ENCODE peak calls at places on chromosomes 13 and 19, in four cellular contexts. D is GM12878, A is HepG2, L is HCT116. G is an unnamed sample.

GRCh38 chr19:33446156-33446917 is 72.8 kb downstream of the CEBPG start:
- DNase-seq in D (no peak), L (no peak), A (no peak), G (no peak)

GRCh38 chr13:111917901-111918300 is 149.0 kb upstream of the SOX1 start:
- DNase-seq in D (no peak), L (no peak), A (no peak), G (no peak)

GRCh38 chr19:11247391-11247790 is 8.0 kb downstream of the ANGPTL8 start:
- DNase-seq in L (no peak), A (no peak), D (no peak), G (no peak)

GRCh38 chr13:94462670-94463069 is 16.8 kb downstream of the DCT start:
- DNase-seq in A (no peak), D (no peak), L (no peak), G (no peak)

GRCh38 chr13:112748947-112749346 is 59.1 kb downstream of the ATP11A start:
- DNase-seq in L (no peak), D (no peak), A (no peak), G (no peak)

GRCh38 chr19:40684280-40684679 is 6.2 kb downstream of the NUMBL start:
- DNase-seq in D (no peak), L (no peak), A (no peak), G (no peak)

GRCh38 chr19:43433689-43434088 is 19.0 kb downstream of the TEX101 start:
- DNase-seq in A (no peak), D (no peak), L (no peak), G (no peak)

GRCh38 chr19:33464733-33465115 is 56.9 kb downstream of the PEPD start:
- DNase-seq in A (no peak), D (no peak), L (no peak), G (no peak)

GRCh38 chr19:2083174-2083854 is 12.8 kb downstream of the MOB3A start:
- DNase-seq in L (no peak), A (no peak), D (no peak), G (no peak)

GRCh38 chr19:41801682-41802317 is 5.4 kb downstream of the CEACAM3 start:
- DNase-seq in L (no peak), D (no peak), A (no peak), G (no peak)

GRCh38 chr19:3125900-3126524 is 9.8 kb upstream of the GNA15 start:
- DNase-seq in L (peak; percentile 60), A (peak; percentile 43), D (no peak), G (peak; percentile 87)

GRCh38 chr13:109271555-109271954 is 514.8 kb downstream of the IRS2 start:
- DNase-seq in D (no peak), L (no peak), A (no peak), G (no peak)

GRCh38 chr19:34067861-34068271 is 104.4 kb upstream of the LSM14A start:
- DNase-seq in D (no peak), A (no peak), L (peak; percentile 54), G (no peak)

GRCh38 chr19:57088125-57088524 is 31.7 kb upstream of the USP29 start:
- DNase-seq in A (no peak), D (no peak), L (no peak), G (no peak)

GRCh38 chr13:42649761-42650289 is 75.9 kb downstream of the TNFSF11 start:
- DNase-seq in D (no peak), L (no peak), A (no peak), G (no peak)

GRCh38 chr13:100491164-100491847 is 97.3 kb downstream of the GGACT start:
- DNase-seq in L (no peak), A (no peak), D (no peak), G (no peak)

GRCh38 chr13:32022292-32022691 is 9.3 kb upstream of the FRY start:
- DNase-seq in A (no peak), L (no peak), D (no peak), G (no peak)

GRCh38 chr13:21326155-21327030 is 132.7 kb downstream of the ZDHHC20 start:
- DNase-seq in A (no peak), L (no peak), D (no peak), G (peak; percentile 83)

GRCh38 chr13:111460548-111461444 is 140.4 kb downstream of the TEX29 start:
- DNase-seq in A (peak; percentile 15), D (no peak), L (peak; percentile 32), G (peak; percentile 54)

GRCh38 chr13:20728579-20729300 is 25.2 kb downstream of the IL17D start:
- DNase-seq in L (no peak), A (no peak), D (no peak), G (no peak)

GRCh38 chr13:36325912-36326311 is 20.3 kb downstream of the SPART start:
- DNase-seq in D (no peak), L (no peak), A (no peak), G (no peak)

GRCh38 chr13:66859934-66860867 is 369.9 kb downstream of the PCDH9 start:
- DNase-seq in A (no peak), L (no peak), D (no peak), G (no peak)

GRCh38 chr19:54458648-54459281 is 4.8 kb downstream of the LENG9 start:
- DNase-seq in D (no peak), L (no peak), A (no peak), G (no peak)

GRCh38 chr19:16922949-16923348 is 34.1 kb downstream of the F2RL3 start:
- DNase-seq in A (no peak), D (no peak), L (no peak), G (no peak)

GRCh38 chr19:17830567-17831418 is 9.5 kb upstream of the INSL3 start:
- DNase-seq in A (no peak), D (no peak), L (peak; percentile 91), G (peak; percentile 95)

GRCh38 chr19:14073925-14074838 is 1.6 kb downstream of the MISP3 start:
- DNase-seq in A (no peak), D (no peak), L (no peak), G (peak; percentile 64)

GRCh38 chr19:47168065-47168464 is 37.4 kb downstream of the SAE1 start:
- DNase-seq in D (no peak), A (no peak), L (no peak), G (no peak)
- TF ChIP-seq YY1 in D (no peak), A (no peak), L (no peak), G (no peak)

GRCh38 chr19:38032151-38032550 is 125.1 kb downstream of the SIPA1L3 start:
- DNase-seq in L (no peak), A (no peak), D (no peak), G (no peak)
- TF ChIP-seq CEBPB in L (no peak), A (no peak), D (no peak), G (no peak)

DNA sequence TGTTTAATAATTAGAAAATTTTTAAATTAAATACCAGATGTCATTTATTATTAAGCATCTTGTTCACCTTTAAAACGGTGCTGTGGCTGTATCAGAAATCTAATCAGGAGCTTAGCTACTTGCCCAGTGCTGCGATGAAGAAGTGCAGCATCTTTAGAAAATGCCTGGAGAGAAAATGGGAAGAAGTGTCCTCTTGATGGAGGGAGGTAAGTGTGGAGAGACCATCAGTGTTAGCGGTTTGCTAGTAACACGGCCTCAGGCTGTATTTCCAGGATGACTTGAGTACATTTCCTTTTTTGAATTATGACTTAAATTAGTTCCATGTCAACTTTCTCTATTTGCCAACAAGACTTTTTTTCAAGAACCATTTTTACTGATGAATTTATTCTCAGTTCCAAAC is 74.1 kb downstream of the SHISA2 start:
- DNase-seq in L (no peak), A (no peak), D (no peak), G (no peak)
- TF ChIP-seq YY1 in L (no peak), A (no peak), D (no peak), G (no peak)

DNA sequence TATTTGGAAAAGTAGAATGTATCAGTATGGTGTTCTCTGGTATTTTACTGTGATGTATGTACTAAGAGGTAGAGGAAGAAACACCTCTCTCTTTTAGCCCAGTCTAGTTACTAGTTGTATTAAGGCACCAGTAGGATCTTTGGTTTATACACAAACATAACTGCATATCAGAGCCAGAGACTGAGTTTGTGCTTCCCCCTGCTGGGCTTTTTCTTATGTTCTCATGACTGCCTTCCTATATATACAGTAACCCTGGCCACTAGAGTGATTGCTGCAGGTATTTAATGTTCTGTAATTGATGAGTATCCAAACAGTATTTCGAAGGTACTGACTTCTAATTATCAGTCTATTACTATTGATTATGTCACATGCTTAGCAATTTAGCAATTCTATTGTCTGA is 202.5 kb upstream of the KLHL1 start:
- DNase-seq in A (peak; percentile 58), L (peak; percentile 26), D (no peak), G (no peak)
- TF ChIP-seq CEBPB in A (no peak), L (no peak), D (no peak), G (no peak)

DNA sequence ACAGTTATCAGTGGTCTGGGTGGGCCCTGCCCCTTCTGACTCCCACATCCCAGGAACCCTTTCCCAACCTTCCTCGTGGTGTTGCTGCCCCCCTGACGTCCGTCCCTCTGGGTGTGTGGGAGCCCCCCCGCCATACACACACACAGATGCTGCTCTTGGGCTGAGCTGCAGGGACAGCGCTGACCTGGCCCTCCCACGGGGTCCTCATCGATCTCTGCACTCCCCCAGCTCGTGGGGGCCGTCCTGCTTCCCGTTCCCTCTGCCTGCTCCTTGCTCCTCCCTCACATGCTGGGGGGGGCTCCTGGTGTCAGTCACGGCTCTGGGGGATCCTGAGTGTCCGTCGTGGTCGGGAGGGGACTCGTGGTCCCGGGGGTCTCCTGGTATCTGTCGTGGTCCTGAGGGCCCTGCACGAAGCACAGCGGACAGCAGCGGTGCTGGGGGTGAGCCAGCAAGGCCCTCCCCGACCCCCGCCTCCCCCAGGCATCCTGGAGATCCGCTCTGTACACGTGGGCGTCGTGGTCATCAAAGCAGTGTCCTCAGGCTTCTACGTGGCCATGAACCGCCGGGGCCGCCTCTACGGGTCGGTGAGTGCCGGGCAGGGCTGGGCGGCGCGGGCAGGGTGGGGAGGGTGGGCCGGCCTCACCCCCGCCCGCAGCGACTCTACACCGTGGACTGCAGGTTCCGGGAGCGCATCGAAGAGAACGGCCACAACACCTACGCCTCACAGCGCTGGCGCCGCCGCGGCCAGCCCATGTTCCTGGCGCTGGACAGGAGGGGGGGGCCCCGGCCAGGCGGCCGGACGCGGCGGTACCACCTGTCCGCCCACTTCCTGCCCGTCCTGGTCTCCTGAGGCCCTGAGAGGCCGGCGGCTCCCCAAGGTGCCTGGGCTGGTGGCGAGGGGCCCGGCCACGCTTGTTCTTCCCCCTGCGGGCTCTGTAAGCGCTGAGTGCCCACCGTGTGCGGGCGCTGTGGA is 3.4 kb downstream of the FGF22 start:
- DNase-seq in L (no peak), D (no peak), A (no peak), G (no peak)
- TF ChIP-seq YY1 in L (no peak), D (no peak), A (no peak), G (no peak)

DNA sequence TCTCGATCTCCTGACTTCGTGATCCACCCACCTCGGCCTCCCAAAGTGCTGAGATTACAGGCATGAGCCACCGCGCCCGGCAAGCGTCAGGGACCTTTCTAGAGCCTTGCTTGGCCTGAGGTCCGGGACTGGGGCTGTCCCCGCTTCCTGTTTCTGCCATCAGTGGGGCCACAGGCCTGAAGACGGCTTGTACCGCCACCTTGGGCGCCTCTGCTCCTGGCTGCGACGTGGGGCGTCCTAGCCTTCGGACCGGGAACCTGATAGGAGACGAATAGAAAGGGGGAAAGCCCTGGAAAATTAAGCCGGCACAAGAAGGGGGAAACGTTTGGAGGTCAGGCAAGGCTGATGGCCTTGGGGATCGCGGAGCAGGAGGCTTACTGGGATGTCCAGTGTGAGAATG is 35.1 kb downstream of the RNF6 start:
- DNase-seq in L (no peak), D (no peak), A (no peak), G (no peak)
- TF ChIP-seq CEBPB in L (no peak), D (no peak), A (no peak), G (no peak)

GRCh38 chr13:83121904-83122303 is 760.4 kb downstream of the SLITRK1 start:
- DNase-seq in D (no peak), L (no peak), A (no peak), G (no peak)

GRCh38 chr13:83125791-83126190 is 756.5 kb downstream of the SLITRK1 start:
- DNase-seq in A (no peak), L (no peak), D (no peak), G (no peak)
- TF ChIP-seq YY1 in A (no peak), L (no peak), D (no peak), G (no peak)

G was measured in H1.